ENCODE peak calls at places on chromosomes 7 and 10, in eight cellular contexts. One of them, this sample, is unnamed.

GRCh38 chr7:142248-142955 is 50.0 kb upstream of the FAM20C start:
- DNase-seq in HEK293T: no peak
- DNase-seq in astrocyte of the spinal cord: no peak
- DNase-seq in left ventricle myocardium inferior: peak; percentile 89
- DNase-seq in NCI-H345: no peak
- DNase-seq in WERI-Rb-1: no peak
- DNase-seq in nucleus accumbens: no peak
- DNase-seq in RCC 7860: no peak
- DNase-seq in this sample: no peak

GRCh38 chr10:70903262-70903921 is 15.0 kb upstream of the PCBD1 start:
- DNase-seq in HEK293T: peak; percentile 76
- DNase-seq in astrocyte of the spinal cord: peak; percentile 50
- DNase-seq in left ventricle myocardium inferior: peak; percentile 66
- DNase-seq in NCI-H345: peak; percentile 18
- DNase-seq in WERI-Rb-1: peak; percentile 78
- DNase-seq in nucleus accumbens: no peak
- DNase-seq in RCC 7860: peak; percentile 9
- DNase-seq in this sample: peak; percentile 57

GRCh38 chr7:143279186-143280098 is 5.3 kb upstream of the TMEM139 start:
- DNase-seq in HEK293T: no peak
- DNase-seq in astrocyte of the spinal cord: peak; percentile 83
- DNase-seq in left ventricle myocardium inferior: no peak
- DNase-seq in NCI-H345: no peak
- DNase-seq in WERI-Rb-1: no peak
- DNase-seq in nucleus accumbens: no peak
- DNase-seq in RCC 7860: no peak
- DNase-seq in this sample: peak; percentile 65

GRCh38 chr7:120856621-120857352 is 1.2 kb downstream of the TSPAN12 start:
- DNase-seq in HEK293T: peak; percentile 51
- DNase-seq in astrocyte of the spinal cord: peak; percentile 10
- DNase-seq in left ventricle myocardium inferior: peak; percentile 38
- DNase-seq in NCI-H345: peak; percentile 50
- DNase-seq in WERI-Rb-1: peak; percentile 74
- DNase-seq in nucleus accumbens: no peak
- DNase-seq in RCC 7860: peak; percentile 30
- DNase-seq in this sample: peak; percentile 67

GRCh38 chr7:33616752-33617151 is 288.6 kb upstream of the BMPER start:
- DNase-seq in HEK293T: no peak
- DNase-seq in astrocyte of the spinal cord: no peak
- DNase-seq in left ventricle myocardium inferior: no peak
- DNase-seq in NCI-H345: no peak
- DNase-seq in WERI-Rb-1: no peak
- DNase-seq in nucleus accumbens: no peak
- DNase-seq in RCC 7860: no peak
- DNase-seq in this sample: no peak

GRCh38 chr10:13284050-13284449 is 15.8 kb downstream of the PHYH start:
- DNase-seq in HEK293T: no peak
- DNase-seq in astrocyte of the spinal cord: no peak
- DNase-seq in left ventricle myocardium inferior: no peak
- DNase-seq in NCI-H345: no peak
- DNase-seq in WERI-Rb-1: no peak
- DNase-seq in nucleus accumbens: no peak
- DNase-seq in RCC 7860: no peak
- DNase-seq in this sample: no peak

GRCh38 chr7:139828880-139829653 is at the start of gene TBXAS1:
- DNase-seq in HEK293T: no peak
- DNase-seq in astrocyte of the spinal cord: no peak
- DNase-seq in left ventricle myocardium inferior: no peak
- DNase-seq in NCI-H345: no peak
- DNase-seq in WERI-Rb-1: peak; percentile 27
- DNase-seq in nucleus accumbens: no peak
- DNase-seq in RCC 7860: peak; percentile 90
- DNase-seq in this sample: peak; percentile 27

GRCh38 chr10:79266092-79266491 is 81.2 kb upstream of the PPIF start:
- DNase-seq in HEK293T: no peak
- DNase-seq in astrocyte of the spinal cord: peak; percentile 20
- DNase-seq in left ventricle myocardium inferior: no peak
- DNase-seq in NCI-H345: no peak
- DNase-seq in WERI-Rb-1: no peak
- DNase-seq in nucleus accumbens: no peak
- DNase-seq in RCC 7860: no peak
- DNase-seq in this sample: no peak

GRCh38 chr10:133528845-133529575 is 1.8 kb downstream of the CYP2E1 start:
- DNase-seq in HEK293T: no peak
- DNase-seq in astrocyte of the spinal cord: no peak
- DNase-seq in left ventricle myocardium inferior: no peak
- DNase-seq in NCI-H345: no peak
- DNase-seq in WERI-Rb-1: peak; percentile 23
- DNase-seq in nucleus accumbens: no peak
- DNase-seq in RCC 7860: no peak
- DNase-seq in this sample: no peak

This sample was measured in ACHN.